ENCODE peak calls at places on chromosomes 12 and 14, in four cellular contexts. One of them, this sample, is unnamed.

GRCh38 chr12:122835693-122836026 is 403 bp downstream of the HIP1R start:
- DNase-seq in RWPE2: no peak
- DNase-seq in IMR-90: no peak
- DNase-seq in suprapubic skin: no peak
- DNase-seq in this sample: peak; percentile 56

GRCh38 chr12:124436366-124436765 is 131.0 kb downstream of the NCOR2 start:
- DNase-seq in IMR-90: peak; percentile 16
- DNase-seq in RWPE2: no peak
- DNase-seq in suprapubic skin: no peak
- DNase-seq in this sample: no peak

GRCh38 chr12:24937553-24938244 is 11.2 kb downstream of the BCAT1 start:
- DNase-seq in IMR-90: peak; percentile 51
- DNase-seq in RWPE2: no peak
- DNase-seq in suprapubic skin: no peak
- DNase-seq in this sample: no peak

GRCh38 chr12:114658002-114658441 is 26.0 kb downstream of the TBX3 start:
- DNase-seq in suprapubic skin: no peak
- DNase-seq in IMR-90: peak; percentile 13
- DNase-seq in RWPE2: no peak
- DNase-seq in this sample: no peak

GRCh38 chr12:100382327-100382726 is 25.5 kb downstream of the SLC17A8 start:
- DNase-seq in RWPE2: no peak
- DNase-seq in IMR-90: no peak
- DNase-seq in suprapubic skin: no peak
- DNase-seq in this sample: no peak

GRCh38 chr14:100159107-100159864 is at the start of gene DEGS2:
- DNase-seq in suprapubic skin: no peak
- DNase-seq in IMR-90: no peak
- DNase-seq in RWPE2: no peak
- DNase-seq in this sample: peak; percentile 76

GRCh38 chr14:61646366-61647101 is 48.8 kb upstream of the HIF1A start:
- DNase-seq in IMR-90: no peak
- DNase-seq in RWPE2: no peak
- DNase-seq in suprapubic skin: no peak
- DNase-seq in this sample: no peak

GRCh38 chr12:123805119-123805518 is 43.0 kb downstream of the DNAH10 start:
- DNase-seq in suprapubic skin: no peak
- DNase-seq in IMR-90: no peak
- DNase-seq in RWPE2: no peak
- DNase-seq in this sample: no peak

GRCh38 chr12:104059963-104060362 is 4.4 kb upstream of the HCFC2 start:
- DNase-seq in IMR-90: no peak
- DNase-seq in RWPE2: no peak
- DNase-seq in suprapubic skin: no peak
- DNase-seq in this sample: no peak

GRCh38 chr12:50083301-50083700 is 1.8 kb upstream of the SMARCD1 start:
- DNase-seq in IMR-90: no peak
- DNase-seq in suprapubic skin: no peak
- DNase-seq in RWPE2: no peak
- DNase-seq in this sample: no peak

GRCh38 chr12:58029260-58029659 is 87.9 kb downstream of the ATP23 start:
- DNase-seq in suprapubic skin: no peak
- DNase-seq in IMR-90: no peak
- DNase-seq in RWPE2: no peak
- DNase-seq in this sample: no peak

GRCh38 chr14:58738876-58739275 is 101.1 kb downstream of the DACT1 start:
- DNase-seq in suprapubic skin: no peak
- DNase-seq in RWPE2: no peak
- DNase-seq in IMR-90: no peak
- DNase-seq in this sample: no peak

GRCh38 chr14:64444984-64445845 is 20.1 kb upstream of the AKAP5 start:
- DNase-seq in RWPE2: no peak
- DNase-seq in IMR-90: peak; percentile 77
- DNase-seq in suprapubic skin: no peak
- DNase-seq in this sample: no peak

GRCh38 chr12:54967461-54967860 is 17.1 kb downstream of the TESPA1 start:
- DNase-seq in suprapubic skin: no peak
- DNase-seq in RWPE2: no peak
- DNase-seq in IMR-90: no peak
- DNase-seq in this sample: no peak

GRCh38 chr14:88198441-88198840 is 124.6 kb downstream of the KCNK10 start:
- DNase-seq in RWPE2: no peak
- DNase-seq in IMR-90: no peak
- DNase-seq in suprapubic skin: no peak
- DNase-seq in this sample: no peak

GRCh38 chr12:54980341-54980740 is 4.2 kb downstream of the TESPA1 start:
- DNase-seq in IMR-90: no peak
- DNase-seq in RWPE2: no peak
- DNase-seq in suprapubic skin: no peak
- DNase-seq in this sample: no peak

GRCh38 chr12:1611775-1612174 is 17.3 kb upstream of the WNT5B start:
- DNase-seq in IMR-90: peak; percentile 95
- DNase-seq in RWPE2: no peak
- DNase-seq in suprapubic skin: no peak
- DNase-seq in this sample: no peak

GRCh38 chr12:1612196-1612595 is 16.8 kb upstream of the WNT5B start:
- DNase-seq in RWPE2: no peak
- DNase-seq in suprapubic skin: peak; percentile 15
- DNase-seq in IMR-90: no peak
- DNase-seq in this sample: no peak

GRCh38 chr12:1608783-1609119 is 14.4 kb upstream of the FBXL14 start:
- DNase-seq in IMR-90: no peak
- DNase-seq in RWPE2: no peak
- DNase-seq in suprapubic skin: no peak
- DNase-seq in this sample: no peak

GRCh38 chr12:1607940-1608782 is 13.8 kb upstream of the FBXL14 start:
- DNase-seq in RWPE2: no peak
- DNase-seq in IMR-90: peak; percentile 42
- DNase-seq in suprapubic skin: no peak
- DNase-seq in this sample: no peak

DNA sequence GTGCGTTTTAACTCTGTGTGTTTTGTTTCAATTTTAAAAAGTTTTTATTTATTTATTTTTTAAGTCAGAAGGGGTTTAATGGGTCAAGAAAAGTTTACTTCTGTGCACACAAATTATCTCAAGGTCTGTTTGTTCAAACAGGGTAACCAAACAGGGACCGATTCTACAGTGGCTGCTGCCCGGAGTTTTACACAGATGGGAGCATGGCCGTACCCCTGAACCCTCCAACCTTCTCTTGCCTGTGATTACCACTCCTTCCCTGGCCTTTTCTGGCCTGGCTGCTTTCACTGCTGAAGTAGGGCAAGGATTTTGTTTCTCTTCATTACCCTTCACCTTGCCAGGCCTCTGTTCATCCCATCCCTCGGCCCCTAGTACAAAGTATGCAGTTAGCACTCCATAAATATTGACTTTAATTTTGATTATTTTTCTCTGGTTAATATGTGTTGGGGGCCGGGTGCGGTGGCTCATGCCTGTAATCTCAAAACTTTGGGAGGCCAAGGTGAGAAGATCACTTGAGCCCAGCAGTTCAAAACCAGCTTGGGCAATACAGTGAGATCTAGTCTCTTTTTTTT is 15.8 kb upstream of the FBXL14 start:
- DNase-seq in suprapubic skin: no peak
- DNase-seq in RWPE2: no peak
- DNase-seq in IMR-90: no peak
- DNase-seq in this sample: no peak
- H3K27ac ChIP-seq in suprapubic skin: no peak overlapping the region
- H3K27ac ChIP-seq in RWPE2: no peak overlapping the region
- H3K27ac ChIP-seq in IMR-90: no peak overlapping the region
- H3K27ac ChIP-seq in this sample: no peak overlapping the region

DNA sequence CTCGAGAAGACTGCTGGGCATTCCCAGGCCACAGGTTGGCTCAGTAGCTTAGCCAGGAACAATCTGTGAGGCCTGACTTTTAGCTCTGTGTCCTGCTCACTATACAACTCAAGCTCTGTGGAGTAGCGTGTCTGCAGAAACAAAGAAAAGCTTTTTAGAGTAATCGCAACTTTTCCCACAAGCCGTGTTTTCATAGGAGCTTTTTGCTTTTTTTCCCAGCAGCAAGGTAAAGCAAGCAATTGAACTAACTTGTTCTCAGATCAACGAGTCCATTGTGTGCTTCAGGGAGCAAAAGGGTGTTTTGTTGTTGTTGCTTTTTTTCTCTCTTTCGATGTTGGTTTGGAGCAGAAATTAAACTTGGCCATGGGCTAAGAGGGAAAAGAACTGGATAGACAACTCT is 97.3 kb upstream of the BCL2L14 start:
- DNase-seq in RWPE2: no peak
- DNase-seq in suprapubic skin: no peak
- DNase-seq in IMR-90: no peak
- DNase-seq in this sample: no peak
- H3K4me3 ChIP-seq in RWPE2: no peak overlapping the region
- H3K4me3 ChIP-seq in suprapubic skin: no peak overlapping the region
- H3K4me3 ChIP-seq in IMR-90: no peak overlapping the region
- H3K4me3 ChIP-seq in this sample: no peak overlapping the region

GRCh38 chr12:38907171-38907923 is 2.0 kb upstream of the CPNE8 start:
- DNase-seq in suprapubic skin: no peak
- DNase-seq in RWPE2: no peak
- DNase-seq in IMR-90: no peak
- DNase-seq in this sample: no peak

GRCh38 chr12:38904932-38905479 is 385 bp downstream of the CPNE8 start:
- DNase-seq in RWPE2: peak; percentile 78
- DNase-seq in suprapubic skin: peak; percentile 91
- DNase-seq in IMR-90: no peak
- DNase-seq in this sample: peak; percentile 49

GRCh38 chr12:38903596-38903995 is 1.8 kb downstream of the CPNE8 start:
- DNase-seq in RWPE2: no peak
- DNase-seq in IMR-90: no peak
- DNase-seq in suprapubic skin: no peak
- DNase-seq in this sample: no peak

GRCh38 chr12:38905480-38906351 is at the start of gene CPNE8:
- DNase-seq in suprapubic skin: peak; percentile 91
- DNase-seq in RWPE2: peak; percentile 75
- DNase-seq in IMR-90: no peak
- DNase-seq in this sample: peak; percentile 80

GRCh38 chr12:38906482-38907170 is 1.2 kb upstream of the CPNE8 start:
- DNase-seq in RWPE2: peak; percentile 83
- DNase-seq in suprapubic skin: peak; percentile 91
- DNase-seq in IMR-90: no peak
- DNase-seq in this sample: peak; percentile 83
- TF ChIP-seq CTCF in RWPE2: peak; percentile 93
- TF ChIP-seq CTCF in suprapubic skin: peak; percentile 86
- TF ChIP-seq CTCF in IMR-90: peak; percentile 38
- TF ChIP-seq CTCF in this sample: peak; percentile 76

GRCh38 chr12:14396071-14396470 is 30.6 kb downstream of the ATF7IP start:
- DNase-seq in suprapubic skin: no peak
- DNase-seq in RWPE2: no peak
- DNase-seq in IMR-90: peak; percentile 28
- DNase-seq in this sample: no peak

GRCh38 chr12:14390885-14391530 is 25.5 kb downstream of the ATF7IP start:
- DNase-seq in suprapubic skin: no peak
- DNase-seq in IMR-90: no peak
- DNase-seq in RWPE2: no peak
- DNase-seq in this sample: no peak

GRCh38 chr12:14393736-14394135 is 28.3 kb downstream of the ATF7IP start:
- DNase-seq in suprapubic skin: no peak
- DNase-seq in RWPE2: no peak
- DNase-seq in IMR-90: peak; percentile 39
- DNase-seq in this sample: no peak

GRCh38 chr12:14394317-14395058 is 29.0 kb downstream of the ATF7IP start:
- DNase-seq in suprapubic skin: no peak
- DNase-seq in RWPE2: no peak
- DNase-seq in IMR-90: peak; percentile 84
- DNase-seq in this sample: no peak

GRCh38 chr12:14395059-14395778 is 29.7 kb downstream of the ATF7IP start:
- DNase-seq in suprapubic skin: no peak
- DNase-seq in RWPE2: no peak
- DNase-seq in IMR-90: no peak
- DNase-seq in this sample: no peak
- H3K27ac ChIP-seq in suprapubic skin: peak overlapping the region; percentile 49
- H3K27ac ChIP-seq in RWPE2: peak overlapping the region; percentile 54
- H3K27ac ChIP-seq in IMR-90: no peak overlapping the region
- H3K27ac ChIP-seq in this sample: peak overlapping the region; percentile 47

GRCh38 chr14:76350671-76351070 is 25.3 kb upstream of the ESRRB start:
- DNase-seq in suprapubic skin: no peak
- DNase-seq in IMR-90: no peak
- DNase-seq in RWPE2: no peak
- DNase-seq in this sample: no peak

GRCh38 chr14:76349993-76350392 is 25.9 kb upstream of the ESRRB start:
- DNase-seq in IMR-90: no peak
- DNase-seq in suprapubic skin: no peak
- DNase-seq in RWPE2: no peak
- DNase-seq in this sample: no peak

GRCh38 chr14:76352639-76353281 is 23.2 kb upstream of the ESRRB start:
- DNase-seq in IMR-90: peak; percentile 26
- DNase-seq in RWPE2: no peak
- DNase-seq in suprapubic skin: no peak
- DNase-seq in this sample: no peak

GRCh38 chr14:76354310-76354709 is 21.6 kb upstream of the ESRRB start:
- DNase-seq in RWPE2: no peak
- DNase-seq in suprapubic skin: no peak
- DNase-seq in IMR-90: no peak
- DNase-seq in this sample: no peak

GRCh38 chr14:76351941-76352340 is 24.0 kb upstream of the ESRRB start:
- DNase-seq in IMR-90: no peak
- DNase-seq in suprapubic skin: no peak
- DNase-seq in RWPE2: no peak
- DNase-seq in this sample: no peak
- H3K4me3 ChIP-seq in IMR-90: no peak overlapping the region
- H3K4me3 ChIP-seq in suprapubic skin: no peak overlapping the region
- H3K4me3 ChIP-seq in RWPE2: no peak overlapping the region
- H3K4me3 ChIP-seq in this sample: no peak overlapping the region

DNA sequence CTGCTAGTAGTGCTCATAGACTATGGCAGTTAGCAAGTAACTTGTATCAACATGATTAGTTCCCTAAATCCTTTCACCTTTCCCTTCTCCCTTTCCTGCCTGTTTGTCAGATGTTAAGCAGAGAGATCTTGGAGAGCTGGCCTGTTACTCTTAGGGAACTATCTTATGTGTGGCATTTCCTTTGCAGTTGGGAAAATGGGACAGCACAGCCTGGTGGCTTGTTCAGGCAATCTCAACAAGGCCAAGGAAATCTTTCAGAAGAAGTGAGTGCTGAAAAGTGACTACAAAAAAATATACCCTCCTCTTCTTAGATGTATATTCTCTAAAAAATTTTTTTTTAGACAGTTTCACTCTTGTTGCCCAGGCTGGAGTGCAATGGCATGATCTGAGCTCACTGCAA is 7.4 kb downstream of the PARP2 start:
- DNase-seq in IMR-90: peak; percentile 17
- DNase-seq in RWPE2: no peak
- DNase-seq in suprapubic skin: no peak
- DNase-seq in this sample: no peak
- TF ChIP-seq CTCF in IMR-90: peak; percentile 22
- TF ChIP-seq CTCF in RWPE2: peak; percentile 22
- TF ChIP-seq CTCF in suprapubic skin: no peak
- TF ChIP-seq CTCF in this sample: no peak